ENCODE peak calls at places on chromosomes 2 and 18, in seven cellular contexts. X, C, H, F, L, V and W are unnamed samples.

GRCh38 chr2:235859651-235860050 is 308.5 kb downstream of the GBX2 start:
- DNase-seq in L (peak; percentile 48), F (no peak), C (peak; percentile 15), X (no peak), H (peak; percentile 77), V (no peak), W (no peak)

GRCh38 chr2:86160156-86160952 is 34.9 kb downstream of the IMMT start:
- DNase-seq in F (no peak), H (no peak), L (no peak), V (no peak), C (no peak), X (no peak), W (no peak)

GRCh38 chr2:32937602-32938450 is 8.9 kb upstream of the LTBP1 start:
- DNase-seq in H (no peak), X (no peak), L (no peak), V (peak; percentile 26), C (no peak), F (no peak), W (no peak)

GRCh38 chr2:71995067-71995665 is 152.5 kb downstream of the CYP26B1 start:
- DNase-seq in C (no peak), F (no peak), X (no peak), H (no peak), L (no peak), V (peak; percentile 27), W (no peak)

GRCh38 chr2:104790901-104791495 is 62.9 kb upstream of the POU3F3 start:
- DNase-seq in V (no peak), X (no peak), L (no peak), H (no peak), C (no peak), F (no peak), W (no peak)

GRCh38 chr18:23864620-23865019 is 149.9 kb upstream of the TTC39C start:
- DNase-seq in H (no peak), F (no peak), V (no peak), C (no peak), X (no peak), L (no peak), W (no peak)

GRCh38 chr2:241609859-241610793 is 26.8 kb downstream of the THAP4 start:
- DNase-seq in C (peak; percentile 45), F (peak; percentile 82), L (peak; percentile 80), X (peak; percentile 54), H (peak; percentile 94), V (no peak), W (peak; percentile 59)

GRCh38 chr2:184540246-184540789 is 58.0 kb upstream of the ZNF804A start:
- DNase-seq in L (no peak), F (no peak), C (no peak), V (no peak), H (no peak), X (no peak), W (no peak)

GRCh38 chr2:231720971-231721640 is 12.8 kb downstream of the PTMA start:
- DNase-seq in X (no peak), V (no peak), H (no peak), C (no peak), F (no peak), L (no peak), W (no peak)

GRCh38 chr2:151357359-151357758 is at the start of gene TNFAIP6:
- DNase-seq in F (no peak), C (peak; percentile 42), H (no peak), L (peak; percentile 27), V (no peak), X (peak; percentile 55), W (no peak)

GRCh38 chr2:240820607-240821428 is 799 bp upstream of the KIF1A start:
- DNase-seq in C (no peak), F (no peak), V (no peak), L (no peak), X (no peak), H (peak; percentile 46), W (peak; percentile 55)

GRCh38 chr18:24659837-24660720 is 199.6 kb downstream of the HRH4 start:
- DNase-seq in V (no peak), F (peak; percentile 38), L (peak; percentile 37), H (peak; percentile 85), C (peak; percentile 29), X (no peak), W (no peak)

GRCh38 chr2:68765739-68766377 is 31.2 kb downstream of the ARHGAP25 start:
- DNase-seq in V (no peak), X (peak; percentile 58), H (no peak), L (no peak), C (no peak), F (no peak), W (no peak)

GRCh38 chr2:136858656-136859055 is 93.3 kb downstream of the THSD7B start:
- DNase-seq in X (no peak), V (no peak), C (no peak), L (no peak), H (no peak), F (no peak), W (no peak)

GRCh38 chr2:119011910-119012209 is 69.9 kb downstream of the MARCO start:
- DNase-seq in C (no peak), F (no peak), L (no peak), X (no peak), V (no peak), H (no peak), W (no peak)

GRCh38 chr2:239261796-239262475 is 138.9 kb downstream of the HDAC4 start:
- DNase-seq in H (no peak), V (no peak), X (no peak), C (no peak), F (no peak), L (no peak), W (no peak)

GRCh38 chr2:133591164-133591563 is 22.9 kb upstream of the NCKAP5 start:
- DNase-seq in C (peak; percentile 31), L (no peak), H (peak; percentile 80), X (no peak), F (peak; percentile 50), V (no peak), W (peak; percentile 38)

GRCh38 chr18:62716679-62717058 is 1.3 kb downstream of the PHLPP1 start:
- DNase-seq in X (peak; percentile 59), C (no peak), H (peak; percentile 78), L (peak; percentile 43), V (no peak), F (peak; percentile 46), W (peak; percentile 7)

GRCh38 chr2:239181074-239181581 is 219.7 kb downstream of the HDAC4 start:
- DNase-seq in H (no peak), X (no peak), L (no peak), F (peak; percentile 3), V (no peak), C (no peak), W (no peak)

GRCh38 chr2:166269322-166269721 is 106.4 kb downstream of the SCN9A start:
- DNase-seq in V (no peak), L (no peak), C (no peak), F (no peak), H (no peak), X (no peak), W (no peak)

GRCh38 chr2:112706170-112706664 is 14.6 kb upstream of the NT5DC4 start:
- DNase-seq in L (no peak), X (peak; percentile 92), V (no peak), C (no peak), F (no peak), H (no peak), W (no peak)

GRCh38 chr2:222864296-222864695 is 3.5 kb downstream of the ACSL3 start:
- DNase-seq in X (no peak), C (peak; percentile 24), F (no peak), L (no peak), V (no peak), H (no peak), W (no peak)

GRCh38 chr2:73265298-73266060 is 18.8 kb downstream of the FBXO41 start:
- DNase-seq in C (no peak), V (no peak), H (no peak), F (no peak), X (no peak), L (no peak), W (no peak)

GRCh38 chr2:228629251-228629650 is 447.8 kb upstream of the SPHKAP start:
- DNase-seq in F (no peak), C (no peak), X (no peak), L (no peak), H (no peak), V (no peak), W (no peak)

DNA sequence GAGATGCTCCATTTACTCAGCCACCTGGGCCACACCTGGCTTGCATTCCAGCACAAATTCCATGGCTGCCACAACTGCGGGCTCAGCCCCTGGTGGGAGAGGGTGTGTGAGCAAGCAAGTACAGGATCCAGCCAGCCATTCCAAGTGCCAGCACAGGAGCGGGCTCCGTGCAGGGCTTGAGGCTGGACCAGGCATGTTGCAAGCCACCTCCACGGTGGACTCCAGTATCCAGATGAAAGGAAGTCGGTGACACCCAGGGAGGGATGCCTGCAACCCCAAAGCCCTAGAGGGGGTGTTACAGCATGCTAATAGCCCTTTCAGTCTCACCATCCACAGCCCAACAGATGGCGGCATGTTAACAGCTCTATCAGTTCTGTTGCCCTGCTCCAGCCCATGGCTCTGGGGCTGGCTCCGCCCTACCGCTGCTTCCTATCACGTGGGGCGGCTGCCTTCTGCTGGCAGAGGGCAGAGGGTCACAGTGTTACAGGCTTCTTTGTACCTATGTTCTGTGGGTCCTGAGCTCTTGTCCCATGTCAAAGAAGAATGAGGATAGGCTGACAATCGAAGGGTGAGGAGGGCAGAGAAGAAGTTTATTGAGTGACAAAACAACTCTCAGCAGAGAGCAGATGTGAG is 11.7 kb upstream of the GORASP2 start:
- DNase-seq in L (no peak), X (no peak), C (no peak), H (no peak), V (no peak), F (no peak), W (no peak)
- H3K27ac ChIP-seq in L (no peak overlapping the region), X (no peak overlapping the region), C (no peak overlapping the region), H (no peak overlapping the region), V (no peak overlapping the region), F (no peak overlapping the region), W (no peak overlapping the region)

DNA sequence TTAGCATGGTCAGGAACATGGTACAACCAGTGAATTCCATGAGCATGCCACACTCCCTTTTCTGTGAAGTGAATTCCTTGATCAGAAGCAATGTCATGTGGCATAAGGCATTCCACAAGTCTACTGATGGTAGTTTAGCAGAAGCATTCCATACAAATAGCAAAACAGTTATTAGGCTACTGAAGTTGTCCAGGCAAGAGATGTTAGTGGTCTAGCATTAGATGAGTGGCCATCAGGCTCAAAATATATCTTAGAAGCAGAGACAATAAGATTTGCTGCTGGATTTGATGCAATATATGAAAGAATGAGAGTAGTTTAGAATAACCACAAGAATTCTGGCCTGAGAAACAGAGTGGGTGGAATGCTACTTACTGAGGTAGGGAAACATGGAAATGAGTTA is 355.3 kb upstream of the NRXN1 start:
- DNase-seq in L (no peak), V (no peak), C (no peak), H (no peak), X (no peak), F (no peak), W (no peak)
- H3K27ac ChIP-seq in L (no peak overlapping the region), V (no peak overlapping the region), C (no peak overlapping the region), H (no peak overlapping the region), X (no peak overlapping the region), F (no peak overlapping the region), W (no peak overlapping the region)

GRCh38 chr2:26721267-26722032 is 28.9 kb downstream of the KCNK3 start:
- DNase-seq in V (no peak), L (no peak), F (no peak), H (peak; percentile 44), X (no peak), C (no peak), W (no peak)
- H3K27ac ChIP-seq in V (peak overlapping the region; percentile 54), L (peak overlapping the region; percentile 53), F (no peak overlapping the region), H (peak overlapping the region; percentile 84), X (no peak overlapping the region), C (peak overlapping the region; percentile 1), W (no peak overlapping the region)

DNA sequence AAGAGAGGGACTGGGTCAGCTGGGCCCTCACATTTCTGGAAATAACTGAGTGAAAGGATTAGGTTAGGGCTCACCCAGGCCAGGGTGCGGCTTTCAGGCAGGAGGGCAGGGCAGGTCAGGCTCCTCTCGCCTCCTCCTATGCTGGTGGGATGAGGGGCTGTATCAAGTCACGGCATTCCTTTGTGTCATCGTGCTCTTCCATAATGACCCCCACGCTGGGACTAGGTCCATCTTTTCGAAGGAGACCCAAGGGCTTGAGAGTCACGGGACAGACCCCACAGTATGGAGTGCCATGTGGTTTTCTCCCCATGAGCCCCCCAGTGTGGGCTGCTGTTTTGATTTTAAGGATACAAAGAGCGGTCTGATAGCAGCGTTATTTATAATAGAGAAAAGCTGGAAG is 137.8 kb upstream of the COPS8 start:
- DNase-seq in C (no peak), H (no peak), F (no peak), X (no peak), V (no peak), L (no peak), W (no peak)
- H3K27ac ChIP-seq in C (no peak overlapping the region), H (no peak overlapping the region), F (no peak overlapping the region), X (no peak overlapping the region), V (no peak overlapping the region), L (no peak overlapping the region), W (no peak overlapping the region)